ENCODE peak calls at places on chromosomes 12 and 14, in five cellular contexts. H is NT2/D1, K is small intestine, M is astrocyte of the spinal cord, A is uterus. I is an unnamed sample.

GRCh38 chr14:33210304-33210703 is 271.6 kb downstream of the NPAS3 start:
- DNase-seq in H (peak), K (no peak), M (peak), A (no peak), I (peak)

GRCh38 chr14:64260418-64260817 is 33.8 kb downstream of the ESR2 start:
- DNase-seq in H (no peak), K (no peak), M (no peak), A (no peak), I (no peak)

GRCh38 chr12:78792052-78792698 is 72.4 kb upstream of the SYT1 start:
- DNase-seq in H (no peak), K (no peak), M (no peak), A (no peak), I (no peak)

GRCh38 chr14:22190411-22191191 is 398.4 kb downstream of the DAD1 start:
- DNase-seq in H (no peak), K (no peak), M (peak), A (no peak), I (peak)

GRCh38 chr14:92600318-92601053 is 86.9 kb downstream of the RIN3 start:
- DNase-seq in H (no peak), K (no peak), M (peak), A (no peak), I (peak)

GRCh38 chr12:26721800-26722199 is 111.2 kb downstream of the ITPR2 start:
- DNase-seq in H (no peak), K (peak), M (no peak), A (no peak), I (peak)

GRCh38 chr14:24238527-24239037 is 3.8 kb downstream of the TINF2 start:
- DNase-seq in H (no peak), K (no peak), M (no peak), A (no peak), I (no peak)

GRCh38 chr14:89420502-89420901 is 3.5 kb upstream of the FOXN3 start:
- DNase-seq in H (no peak), K (peak), M (no peak), A (no peak), I (no peak)

GRCh38 chr14:21852061-21852664 is 178.5 kb upstream of the OR4E1 start:
- DNase-seq in H (peak), K (peak), M (peak), A (no peak), I (peak)

GRCh38 chr12:86530996-86531655 is 274.9 kb upstream of the MGAT4C start:
- DNase-seq in H (no peak), K (no peak), M (no peak), A (no peak), I (peak)

GRCh38 chr12:98149270-98149669 is 366.1 kb upstream of the TMPO start:
- DNase-seq in H (no peak), K (peak), M (no peak), A (no peak), I (peak)

GRCh38 chr12:2858944-2859352 is 2.1 kb upstream of the TEX52 start:
- DNase-seq in H (no peak), K (no peak), M (no peak), A (no peak), I (no peak)

GRCh38 chr12:103793512-103794045 is 47.5 kb downstream of the NT5DC3 start:
- DNase-seq in H (no peak), K (no peak), M (no peak), A (no peak), I (no peak)

GRCh38 chr12:63223128-63223527 is 72.1 kb upstream of the AVPR1A start:
- DNase-seq in H (no peak), K (no peak), M (no peak), A (no peak), I (no peak)

GRCh38 chr14:71713061-71713850 is 219.0 kb upstream of the RGS6 start:
- DNase-seq in H (no peak), K (no peak), M (peak), A (no peak), I (no peak)

GRCh38 chr12:32470936-32471335 is 71.6 kb downstream of the FGD4 start:
- DNase-seq in H (no peak), K (peak), M (no peak), A (no peak), I (no peak)

GRCh38 chr14:71358209-71358931 is 451.1 kb downstream of the PCNX1 start:
- DNase-seq in H (no peak), K (no peak), M (no peak), A (no peak), I (no peak)

GRCh38 chr12:69977991-69978390 is 153.0 kb downstream of the MYRFL start:
- DNase-seq in H (no peak), K (no peak), M (no peak), A (no peak), I (no peak)
- H3K4me3 ChIP-seq in H (no peak), K (no peak), M (no peak), A (no peak), I (no peak)

GRCh38 chr14:59483360-59483759 is 848 bp downstream of the L3HYPDH start:
- DNase-seq in H (no peak), K (peak), M (peak), A (no peak), I (peak)

GRCh38 chr14:59483819-59484610 is at the start of the genes JKAMP and L3HYPDH:
- DNase-seq in H (peak), K (peak), M (peak), A (peak), I (peak)

GRCh38 chr14:59482471-59483331 is 1.5 kb downstream of the L3HYPDH start:
- DNase-seq in H (no peak), K (peak), M (peak), A (peak), I (peak)

GRCh38 chr14:59482120-59482434 is 2.1 kb downstream of the L3HYPDH start:
- DNase-seq in H (no peak), K (no peak), M (no peak), A (no peak), I (no peak)

DNA sequence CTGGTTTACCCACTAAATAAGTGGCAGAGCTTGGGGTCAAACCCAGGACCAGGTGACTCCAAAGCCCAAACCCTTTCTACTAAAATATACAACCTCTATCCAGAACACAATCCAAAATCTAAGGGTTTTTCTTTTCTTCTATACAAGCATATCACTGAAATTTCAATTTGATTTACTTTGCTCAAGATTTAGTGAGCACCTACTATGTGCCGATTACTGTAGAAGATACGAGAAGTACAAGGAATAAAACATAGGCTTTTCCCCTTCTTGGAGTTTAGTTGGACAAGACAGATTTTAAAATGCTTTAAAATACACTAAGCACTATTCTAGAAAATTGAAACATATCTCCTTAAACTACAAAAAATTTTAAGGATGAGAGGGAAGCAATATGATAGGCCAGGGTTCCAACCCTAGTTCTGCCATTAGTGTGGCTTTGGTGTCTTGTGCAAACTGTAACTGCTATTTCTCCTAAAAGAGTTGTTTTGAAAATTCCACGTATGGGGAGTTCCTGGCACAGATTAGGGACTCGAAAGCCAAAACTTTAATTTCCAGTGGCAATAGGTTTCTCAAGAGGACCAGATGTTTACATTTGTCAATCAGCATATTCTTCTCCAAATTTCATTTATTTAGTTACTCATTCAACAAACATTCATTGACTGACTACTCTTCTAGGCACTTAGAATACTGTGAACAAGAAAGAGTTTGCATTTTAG is 2.6 kb downstream of the L3HYPDH start:
- DNase-seq in H (no peak), K (no peak), M (peak), A (no peak), I (peak)
- H3K4me3 ChIP-seq in H (peak), K (no peak), M (peak), A (no peak), I (no peak)

DNA sequence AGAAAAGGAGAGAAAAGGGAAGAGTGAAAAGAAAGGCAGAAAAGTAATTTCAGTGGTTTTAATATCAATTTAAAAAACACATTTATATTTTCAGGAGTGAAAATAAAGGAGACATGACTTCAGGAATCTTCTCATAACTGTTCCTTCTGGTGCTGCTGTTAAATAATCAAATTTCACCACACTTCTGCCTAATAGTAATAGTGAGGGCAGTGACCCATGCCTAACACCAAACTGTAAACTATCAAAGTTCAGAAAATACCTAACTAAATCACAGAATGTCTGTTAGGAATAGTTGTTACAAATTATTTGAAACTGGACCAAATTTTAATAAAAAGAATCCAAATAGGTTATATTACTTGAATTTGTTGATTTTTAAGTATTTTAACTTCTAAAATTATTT is 169.4 kb downstream of the RPL10L start:
- DNase-seq in H (no peak), K (no peak), M (no peak), A (no peak), I (no peak)
- H3K4me3 ChIP-seq in H (no peak), K (no peak), M (no peak), A (no peak), I (no peak)

DNA sequence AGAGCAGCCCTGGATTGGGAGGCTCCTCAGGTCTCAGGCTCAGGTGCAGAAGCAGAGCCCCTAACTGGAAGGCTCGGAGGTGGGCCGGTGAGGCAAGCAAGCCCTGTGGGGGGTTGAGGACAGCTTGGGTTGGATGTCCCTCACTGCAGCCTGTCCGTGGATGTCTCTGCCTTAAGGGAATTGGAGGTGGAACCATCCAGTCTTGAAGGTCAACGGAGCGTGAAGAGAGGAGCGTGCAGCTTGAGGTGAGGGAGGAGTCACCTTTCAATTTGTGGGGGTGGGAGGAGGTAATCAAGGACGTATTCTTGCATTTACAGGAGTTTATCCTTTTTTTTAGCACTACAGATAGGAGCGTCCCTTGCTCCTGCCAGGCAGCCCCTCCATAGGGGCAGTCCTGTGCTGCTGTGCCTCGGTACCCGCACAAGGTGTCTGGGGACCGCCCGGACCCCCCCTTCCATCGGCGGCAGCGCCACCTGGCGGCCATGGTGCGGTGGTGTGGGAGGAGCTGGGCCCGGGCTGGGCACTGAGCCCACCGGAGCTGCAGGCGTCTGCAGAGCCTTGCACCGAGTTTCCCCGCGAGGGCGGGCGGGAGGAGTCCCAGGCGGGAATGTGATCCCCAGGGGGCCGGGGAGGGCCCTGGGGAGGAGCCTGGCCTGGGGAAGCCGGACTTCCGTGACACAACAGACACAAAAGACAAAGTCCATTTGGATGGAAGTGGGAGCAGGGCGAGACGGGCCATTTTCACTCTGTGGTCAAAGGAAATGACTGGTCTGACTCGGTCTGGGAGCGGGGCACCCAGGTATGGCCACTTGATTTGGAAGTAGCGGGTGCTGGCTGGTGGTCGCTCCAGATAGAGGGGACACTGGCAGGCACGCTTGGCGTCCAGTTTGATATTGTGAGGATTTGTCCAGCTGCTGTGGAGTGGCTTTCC is 884 bp downstream of the DNAJC22 start:
- DNase-seq in H (no peak), K (peak), M (peak), A (peak), I (peak)
- H3K4me3 ChIP-seq in H (peak), K (peak), M (peak), A (peak), I (peak)

GRCh38 chr12:11987906-11988305 is 82.8 kb upstream of the BCL2L14 start:
- DNase-seq in H (no peak), K (no peak), M (no peak), A (no peak), I (no peak)
- H3K4me3 ChIP-seq in H (no peak), K (no peak), M (no peak), A (no peak), I (no peak)

GRCh38 chr12:52022841-52023181 is 16.1 kb downstream of the TAMALIN start:
- DNase-seq in H (no peak), K (no peak), M (no peak), A (peak), I (no peak)
- H3K4me3 ChIP-seq in H (peak), K (peak), M (peak), A (peak), I (no peak)

GRCh38 chr12:1528791-1529190 is 65.6 kb downstream of the FBXL14 start:
- DNase-seq in H (no peak), K (no peak), M (no peak), A (no peak), I (no peak)

GRCh38 chr12:1530592-1531159 is 63.7 kb downstream of the FBXL14 start:
- DNase-seq in H (no peak), K (no peak), M (no peak), A (no peak), I (no peak)

GRCh38 chr12:1531160-1531653 is 63.2 kb downstream of the FBXL14 start:
- DNase-seq in H (no peak), K (no peak), M (no peak), A (no peak), I (no peak)

GRCh38 chr12:1529228-1529861 is 65.0 kb downstream of the FBXL14 start:
- DNase-seq in H (no peak), K (no peak), M (no peak), A (no peak), I (no peak)

DNA sequence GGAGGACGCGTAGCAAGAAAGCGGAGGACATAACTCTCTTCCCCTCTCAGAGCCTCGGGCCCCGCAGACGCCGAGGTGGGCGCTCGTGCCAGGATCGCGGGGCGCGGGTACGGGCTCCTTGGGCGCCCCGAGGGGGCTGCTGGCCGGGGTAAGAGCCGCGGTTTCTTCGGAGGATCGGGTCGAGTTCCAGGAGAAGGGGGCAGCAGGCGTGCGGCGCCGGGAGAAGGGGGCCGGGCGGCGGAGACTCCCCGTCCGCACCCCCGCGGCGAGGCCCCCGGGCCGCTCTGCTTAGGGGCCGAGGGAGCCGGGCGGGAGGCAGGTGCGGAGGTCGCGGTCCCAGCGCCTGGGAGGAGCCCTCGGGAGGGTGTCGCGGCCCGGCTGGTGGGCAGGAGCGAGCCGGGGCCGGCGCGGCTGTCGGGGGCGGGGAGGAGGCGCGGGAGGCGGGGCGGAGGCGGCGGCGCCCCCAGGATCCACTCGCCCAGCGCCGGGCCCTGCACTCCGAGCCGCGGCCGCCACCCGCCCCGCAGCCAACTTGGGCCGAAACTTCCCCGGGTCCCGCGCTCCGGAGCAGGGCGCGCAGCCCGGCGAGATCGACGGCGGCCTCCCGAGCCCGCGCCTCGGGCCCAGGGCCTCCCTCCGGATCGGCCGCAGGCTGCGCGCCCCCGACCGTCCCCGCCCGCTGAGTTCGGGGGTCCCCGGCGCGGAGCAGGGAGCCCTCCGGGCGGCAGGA is 64.4 kb downstream of the FBXL14 start:
- DNase-seq in H (no peak), K (no peak), M (no peak), A (no peak), I (no peak)
- H3K4me3 ChIP-seq in H (peak), K (peak), M (peak), A (peak), I (no peak)

DNA sequence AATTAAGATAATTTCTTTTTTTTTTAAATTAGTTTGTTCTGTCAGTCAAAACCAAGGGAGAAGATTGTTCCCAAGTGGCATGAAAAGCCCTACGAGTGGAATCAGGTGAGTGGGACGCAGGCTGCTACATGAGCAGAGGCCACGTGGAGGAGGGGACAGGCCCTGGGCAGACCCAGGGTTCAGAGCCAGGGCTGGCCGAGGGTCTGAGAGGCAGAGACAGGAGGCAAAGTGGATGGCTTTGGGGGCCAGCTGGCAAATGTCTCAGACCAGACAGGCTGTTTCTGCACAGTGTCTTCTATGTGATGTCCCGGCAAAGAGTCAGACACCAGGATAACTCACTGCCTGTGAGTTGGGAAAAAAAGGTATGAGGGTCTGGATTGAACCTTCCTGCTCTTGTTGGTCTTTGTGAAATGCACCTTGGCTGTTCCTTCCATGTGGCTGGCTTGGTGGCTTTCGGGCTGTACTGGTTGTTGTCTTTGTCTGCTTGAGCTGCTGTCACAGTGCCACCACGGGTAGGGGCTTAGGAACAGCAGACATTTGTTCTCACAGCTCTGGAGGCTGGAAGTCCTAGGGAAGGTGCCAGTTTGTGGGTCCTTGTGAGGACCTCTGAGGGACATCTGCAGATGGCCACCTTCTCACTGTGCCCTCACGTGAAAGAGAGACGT is 35.8 kb upstream of the ASPG start:
- DNase-seq in H (no peak), K (no peak), M (no peak), A (no peak), I (no peak)
- H3K4me3 ChIP-seq in H (no peak), K (no peak), M (no peak), A (no peak), I (no peak)

GRCh38 chr14:51554953-51555352 is 96.8 kb upstream of the FRMD6 start:
- DNase-seq in H (no peak), K (no peak), M (peak), A (no peak), I (no peak)

GRCh38 chr14:51552275-51552674 is 99.4 kb upstream of the FRMD6 start:
- DNase-seq in H (no peak), K (no peak), M (no peak), A (no peak), I (no peak)

GRCh38 chr14:51552768-51553426 is 98.8 kb upstream of the FRMD6 start:
- DNase-seq in H (no peak), K (peak), M (no peak), A (peak), I (peak)

GRCh38 chr14:51554339-51554920 is 97.3 kb upstream of the FRMD6 start:
- DNase-seq in H (no peak), K (no peak), M (peak), A (no peak), I (no peak)
- H3K4me3 ChIP-seq in H (no peak), K (no peak), M (no peak), A (no peak), I (no peak)

GRCh38 chr12:14260011-14260993 is 105.2 kb upstream of the ATF7IP start:
- DNase-seq in H (peak), K (peak), M (peak), A (peak), I (peak)
- H3K4me3 ChIP-seq in H (peak), K (peak), M (no peak), A (no peak), I (no peak)

I was measured in epithelial cell of esophagus.